ENCODE peak calls at places on chromosomes 3 and 15, in ten cellular contexts. E is CD8-positive, alpha-beta memory T cell; Q is fibroblast of lung; R is glutamatergic neuron; S is NCI-H1105; Z is MCF 10A; J is naive thymus-derived CD8-positive, alpha-beta T cell; N is AML-193; P is pons; G is GM23338. D is an unnamed sample.

GRCh38 chr3:77254967-77255831 is 215.3 kb downstream of the ROBO2 start:
- DNase-seq in E (no peak), Q (peak; percentile 80), R (no peak), S (peak; percentile 29), Z (peak; percentile 68), J (no peak), N (peak; percentile 71), P (peak; percentile 69), G (peak; percentile 87), D (no peak)

GRCh38 chr3:33787328-33788009 is 11.0 kb upstream of the PDCD6IP start:
- DNase-seq in E (peak; percentile 72), Q (peak; percentile 77), R (peak; percentile 48), S (peak; percentile 21), Z (peak; percentile 71), J (peak; percentile 72), N (peak; percentile 76), P (peak; percentile 60), G (peak; percentile 92), D (no peak)

GRCh38 chr3:116423945-116424344 is 21.3 kb downstream of the LSAMP start:
- DNase-seq in E (no peak), Q (peak; percentile 14), R (no peak), S (no peak), Z (no peak), J (no peak), N (no peak), P (peak; percentile 67), G (no peak), D (no peak)

GRCh38 chr3:49570033-49570654 is 15.9 kb downstream of the BSN start:
- DNase-seq in E (no peak), Q (no peak), R (no peak), S (no peak), Z (no peak), J (no peak), N (no peak), P (no peak), G (no peak), D (no peak)

GRCh38 chr15:73052679-73053397 is 575 bp downstream of the NEO1 start:
- DNase-seq in E (peak; percentile 56), Q (peak; percentile 28), R (peak; percentile 90), S (peak; percentile 70), Z (peak; percentile 44), J (peak; percentile 33), N (no peak), P (peak; percentile 92), G (peak; percentile 82), D (peak; percentile 53)

GRCh38 chr15:40959331-40960141 is 6.3 kb downstream of the CHAC1 start:
- DNase-seq in E (no peak), Q (no peak), R (no peak), S (no peak), Z (no peak), J (no peak), N (no peak), P (no peak), G (peak; percentile 64), D (no peak)

GRCh38 chr3:152155654-152156053 is 113.1 kb upstream of the MBNL1 start:
- DNase-seq in E (no peak), Q (no peak), R (no peak), S (no peak), Z (no peak), J (no peak), N (no peak), P (no peak), G (no peak), D (no peak)

GRCh38 chr3:126130081-126130855 is 46.3 kb upstream of the SLC41A3 start:
- DNase-seq in E (peak; percentile 39), Q (no peak), R (peak; percentile 12), S (no peak), Z (no peak), J (no peak), N (no peak), P (no peak), G (no peak), D (no peak)

GRCh38 chr3:44184319-44184953 is 57.2 kb upstream of the TOPAZ1 start:
- DNase-seq in E (no peak), Q (no peak), R (no peak), S (peak; percentile 3), Z (no peak), J (no peak), N (no peak), P (peak; percentile 37), G (peak; percentile 18), D (no peak)

GRCh38 chr3:127606981-127607595 is 8.9 kb downstream of the MCM2 start:
- DNase-seq in E (no peak), Q (no peak), R (no peak), S (no peak), Z (no peak), J (no peak), N (no peak), P (no peak), G (no peak), D (no peak)